ENCODE peak calls at places on chromosomes 12 and 14, in six cellular contexts. G is lung; X is GM19239; I is activated CD4-positive, alpha-beta memory T cell treated with anti-CD3 and anti-CD28 coated beads, Interleukin-2, amount 10 ng/mL, durations not matched to agents 7 days and 5 days; U is activated naive CD4-positive, alpha-beta T cell treated with anti-CD3 and anti-CD28 coated beads, Interleukin-2, amount 50 U/mL, for 16 hours; P is CD8-positive, alpha-beta T cell. L is an unnamed sample.

GRCh38 chr12:113844495-113845175 is 121.5 kb downstream of the RBM19 start:
- DNase-seq in G (no peak), X (no peak), I (no peak), U (no peak), P (no peak), L (no peak)

GRCh38 chr14:47207636-47208035 is 467.8 kb downstream of the MDGA2 start:
- DNase-seq in G (no peak), X (no peak), I (no peak), U (no peak), P (no peak), L (no peak)

GRCh38 chr14:95555053-95555452 is 20.2 kb downstream of the GLRX5 start:
- DNase-seq in G (no peak), X (no peak), I (no peak), U (no peak), P (no peak), L (no peak)

GRCh38 chr12:111190741-111191526 is 178.0 kb downstream of the PHETA1 start:
- DNase-seq in G (no peak), X (no peak), I (no peak), U (no peak), P (no peak), L (no peak)

GRCh38 chr12:13713746-13714400 is 267.5 kb downstream of the GRIN2B start:
- DNase-seq in G (no peak), X (no peak), I (no peak), U (no peak), P (no peak), L (no peak)

GRCh38 chr12:30696943-30697342 is 1.3 kb upstream of the IPO8 start:
- DNase-seq in G (no peak), X (no peak), I (no peak), U (no peak), P (no peak), L (no peak)

GRCh38 chr14:91241848-91242247 is 2.7 kb downstream of the GPR68 start:
- DNase-seq in G (no peak), X (no peak), I (peak), U (no peak), P (peak), L (no peak)

GRCh38 chr12:46067062-46067461 is 76.7 kb upstream of the SCAF11 start:
- DNase-seq in G (no peak), X (no peak), I (no peak), U (no peak), P (no peak), L (no peak)

GRCh38 chr14:73311710-73312035 is 74.4 kb downstream of the PAPLN start:
- DNase-seq in G (no peak), X (no peak), I (no peak), U (no peak), P (no peak), L (no peak)

GRCh38 chr14:93897476-93897845 is 29.7 kb upstream of the FAM181A start:
- DNase-seq in G (no peak), X (no peak), I (no peak), U (no peak), P (no peak), L (no peak)